ENCODE peak calls at places on chromosome 1, in seven cellular contexts. E, G, Y, Z, L, T and W are unnamed samples.

GRCh38 chr1:156154317-156154749 is 948 bp downstream of the SEMA4A start:
- DNase-seq in E (no peak), G (no peak), Y (peak), Z (no peak), L (no peak), T (no peak), W (no peak)

GRCh38 chr1:66723985-66724384 is 28.3 kb upstream of the DYNLT5 start:
- DNase-seq in E (no peak), G (no peak), Y (no peak), Z (no peak), L (no peak), T (peak), W (no peak)

GRCh38 chr1:205715628-205716027 is 34.4 kb downstream of the NUCKS1 start:
- DNase-seq in E (peak), G (no peak), Y (no peak), Z (no peak), L (no peak), T (peak), W (no peak)

GRCh38 chr1:230359992-230360391 is 66.1 kb downstream of the PGBD5 start:
- DNase-seq in E (peak), G (no peak), Y (no peak), Z (peak), L (peak), T (peak), W (peak)

GRCh38 chr1:94433866-94434265 is 15.7 kb downstream of the ABCD3 start:
- DNase-seq in E (peak), G (no peak), Y (no peak), Z (no peak), L (no peak), T (peak), W (no peak)

GRCh38 chr1:168342572-168343280 is 62.0 kb downstream of the TBX19 start:
- DNase-seq in E (peak), G (peak), Y (peak), Z (peak), L (peak), T (peak), W (peak)

GRCh38 chr1:54397090-54397591 is 9.1 kb downstream of the SSBP3 start:
- DNase-seq in E (no peak), G (peak), Y (peak), Z (no peak), L (no peak), T (no peak), W (no peak)

GRCh38 chr1:8283058-8283884 is 34.6 kb upstream of the SLC45A1 start:
- DNase-seq in E (no peak), G (no peak), Y (no peak), Z (no peak), L (no peak), T (no peak), W (no peak)

GRCh38 chr1:205648212-205648910 is 16.6 kb upstream of the ELK4 start:
- DNase-seq in E (no peak), G (no peak), Y (no peak), Z (peak), L (no peak), T (peak), W (no peak)

GRCh38 chr1:227225715-227226346 is 92.5 kb downstream of the CDC42BPA start:
- DNase-seq in E (peak), G (no peak), Y (no peak), Z (no peak), L (peak), T (peak), W (peak)

GRCh38 chr1:21338568-21339401 is 48.5 kb upstream of the ECE1 start:
- DNase-seq in E (no peak), G (peak), Y (peak), Z (peak), L (peak), T (peak), W (no peak)

GRCh38 chr1:94661431-94661830 is 119.9 kb upstream of the F3 start:
- DNase-seq in E (no peak), G (no peak), Y (no peak), Z (no peak), L (no peak), T (no peak), W (no peak)

GRCh38 chr1:111967067-111967690 is 22.3 kb downstream of the KCND3 start:
- DNase-seq in E (no peak), G (no peak), Y (no peak), Z (no peak), L (no peak), T (no peak), W (no peak)

GRCh38 chr1:236058141-236058626 is 6.7 kb downstream of the NID1 start:
- DNase-seq in E (no peak), G (no peak), Y (no peak), Z (no peak), L (peak), T (peak), W (peak)

GRCh38 chr1:177873238-177873637 is 96.6 kb downstream of the SEC16B start:
- DNase-seq in E (peak), G (no peak), Y (no peak), Z (no peak), L (peak), T (peak), W (peak)

GRCh38 chr1:186519981-186520380 is 59.1 kb upstream of the PDC start:
- DNase-seq in E (peak), G (no peak), Y (no peak), Z (no peak), L (peak), T (peak), W (no peak)

GRCh38 chr1:212794561-212795014 is 2.9 kb downstream of the TATDN3 start:
- DNase-seq in E (no peak), G (no peak), Y (no peak), Z (no peak), L (no peak), T (no peak), W (no peak)

GRCh38 chr1:218350909-218351616 is 5.9 kb downstream of the TGFB2 start:
- DNase-seq in E (no peak), G (no peak), Y (no peak), Z (no peak), L (peak), T (peak), W (no peak)

GRCh38 chr1:150053911-150054310 is 13.7 kb upstream of the VPS45 start:
- DNase-seq in E (no peak), G (no peak), Y (no peak), Z (no peak), L (no peak), T (no peak), W (no peak)

GRCh38 chr1:84960371-84960770 is 36.5 kb downstream of the MCOLN2 start:
- DNase-seq in E (peak), G (no peak), Y (no peak), Z (no peak), L (peak), T (peak), W (no peak)

GRCh38 chr1:158002022-158002629 is 8.7 kb downstream of the KIRREL1 start:
- DNase-seq in E (peak), G (no peak), Y (no peak), Z (no peak), L (no peak), T (peak), W (no peak)

GRCh38 chr1:65788762-65789161 is 3.9 kb upstream of the PDE4B start:
- DNase-seq in E (no peak), G (no peak), Y (no peak), Z (no peak), L (no peak), T (no peak), W (no peak)

GRCh38 chr1:86868477-86868876 is 45.4 kb downstream of the SELENOF start:
- DNase-seq in E (peak), G (no peak), Y (no peak), Z (no peak), L (peak), T (peak), W (no peak)

GRCh38 chr1:178945763-178946266 is 74.9 kb upstream of the ANGPTL1 start:
- DNase-seq in E (peak), G (no peak), Y (no peak), Z (peak), L (peak), T (peak), W (no peak)

GRCh38 chr1:241411056-241411775 is 54.2 kb upstream of the RGS7 start:
- DNase-seq in E (no peak), G (no peak), Y (no peak), Z (no peak), L (peak), T (peak), W (no peak)

GRCh38 chr1:14600405-14601150 is 2.1 kb downstream of the KAZN start:
- DNase-seq in E (no peak), G (no peak), Y (no peak), Z (no peak), L (no peak), T (no peak), W (no peak)

GRCh38 chr1:217115404-217116380 is 392.5 kb upstream of the ESRRG start:
- DNase-seq in E (peak), G (no peak), Y (no peak), Z (no peak), L (no peak), T (no peak), W (no peak)

GRCh38 chr1:220803401-220804201 is 16.9 kb downstream of the MTARC1 start:
- DNase-seq in E (peak), G (no peak), Y (no peak), Z (no peak), L (peak), T (peak), W (no peak)

GRCh38 chr1:218557731-218558130 is 212.6 kb downstream of the TGFB2 start:
- DNase-seq in E (peak), G (peak), Y (no peak), Z (no peak), L (peak), T (no peak), W (no peak)

GRCh38 chr1:38046333-38046883 is at the start of gene POU3F1:
- DNase-seq in E (no peak), G (no peak), Y (peak), Z (no peak), L (no peak), T (no peak), W (no peak)

GRCh38 chr1:118101989-118102388 is 83.0 kb downstream of the SPAG17 start:
- DNase-seq in E (no peak), G (no peak), Y (no peak), Z (no peak), L (no peak), T (no peak), W (no peak)

GRCh38 chr1:116346943-116347673 is 25.9 kb upstream of the ATP1A1 start:
- DNase-seq in E (no peak), G (no peak), Y (no peak), Z (no peak), L (no peak), T (no peak), W (no peak)

GRCh38 chr1:113392541-113392940 is 2.2 kb downstream of the MAGI3 start:
- DNase-seq in E (no peak), G (no peak), Y (no peak), Z (no peak), L (no peak), T (no peak), W (no peak)
- H3K4me3 ChIP-seq in E (peak), G (peak), Y (no peak), Z (peak), L (peak), T (no peak), W (no peak)

GRCh38 chr1:244969355-244970235 is 105.3 kb upstream of the HNRNPU start:
- DNase-seq in E (peak), G (peak), Y (peak), Z (peak), L (peak), T (peak), W (peak)

GRCh38 chr1:244971524-244972216 is 107.3 kb upstream of the HNRNPU start:
- DNase-seq in E (no peak), G (no peak), Y (no peak), Z (no peak), L (peak), T (no peak), W (no peak)

GRCh38 chr1:244970236-244970652 is 105.9 kb upstream of the HNRNPU start:
- DNase-seq in E (peak), G (peak), Y (peak), Z (no peak), L (peak), T (peak), W (peak)

GRCh38 chr1:244968431-244968830 is 104.1 kb upstream of the HNRNPU start:
- DNase-seq in E (no peak), G (no peak), Y (no peak), Z (no peak), L (no peak), T (no peak), W (no peak)

GRCh38 chr1:244970661-244971523 is 106.5 kb upstream of the HNRNPU start:
- DNase-seq in E (peak), G (peak), Y (peak), Z (peak), L (peak), T (peak), W (peak)
- TF ChIP-seq CTCF in E (peak), G (peak), Y (peak), Z (peak), L (peak), T (peak), W (peak)

DNA sequence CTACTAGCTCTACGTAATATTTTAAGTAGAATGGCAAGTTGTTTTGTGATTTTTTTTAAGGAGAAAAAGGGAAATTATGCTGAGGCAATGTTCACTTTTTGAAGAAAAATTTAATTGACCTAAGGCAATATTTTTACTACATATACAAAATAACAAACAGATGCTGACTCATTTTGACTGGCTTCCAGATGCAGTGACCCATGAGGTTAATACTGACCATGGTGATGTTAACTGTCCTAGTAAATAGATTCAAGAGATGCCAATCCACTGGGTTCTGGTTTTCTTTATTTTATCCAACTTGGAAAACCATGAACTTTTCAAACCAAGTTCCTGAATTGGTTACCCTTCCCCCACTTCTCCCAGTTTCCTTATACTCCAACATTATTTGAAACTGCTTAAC is 155.0 kb downstream of the CRB1 start:
- DNase-seq in E (no peak), G (no peak), Y (no peak), Z (no peak), L (peak), T (peak), W (peak)
- H3K4me3 ChIP-seq in E (no peak), G (no peak), Y (no peak), Z (no peak), L (no peak), T (no peak), W (no peak)

GRCh38 chr1:182671779-182672486 is 12.5 kb downstream of the RGS8 start:
- DNase-seq in E (no peak), G (no peak), Y (no peak), Z (no peak), L (no peak), T (no peak), W (no peak)

GRCh38 chr1:182669266-182669665 is 15.1 kb downstream of the RGS8 start:
- DNase-seq in E (no peak), G (no peak), Y (no peak), Z (no peak), L (no peak), T (no peak), W (no peak)

GRCh38 chr1:182668633-182669032 is 15.8 kb downstream of the RGS8 start:
- DNase-seq in E (no peak), G (no peak), Y (no peak), Z (no peak), L (no peak), T (no peak), W (no peak)

GRCh38 chr1:182667848-182668505 is 16.4 kb downstream of the RGS8 start:
- DNase-seq in E (no peak), G (no peak), Y (no peak), Z (no peak), L (no peak), T (no peak), W (no peak)

GRCh38 chr1:182670032-182670431 is 14.4 kb downstream of the RGS8 start:
- DNase-seq in E (no peak), G (no peak), Y (no peak), Z (no peak), L (no peak), T (no peak), W (no peak)
- TF ChIP-seq CTCF in E (no peak), G (no peak), Y (no peak), Z (no peak), L (no peak), T (no peak), W (no peak)

DNA sequence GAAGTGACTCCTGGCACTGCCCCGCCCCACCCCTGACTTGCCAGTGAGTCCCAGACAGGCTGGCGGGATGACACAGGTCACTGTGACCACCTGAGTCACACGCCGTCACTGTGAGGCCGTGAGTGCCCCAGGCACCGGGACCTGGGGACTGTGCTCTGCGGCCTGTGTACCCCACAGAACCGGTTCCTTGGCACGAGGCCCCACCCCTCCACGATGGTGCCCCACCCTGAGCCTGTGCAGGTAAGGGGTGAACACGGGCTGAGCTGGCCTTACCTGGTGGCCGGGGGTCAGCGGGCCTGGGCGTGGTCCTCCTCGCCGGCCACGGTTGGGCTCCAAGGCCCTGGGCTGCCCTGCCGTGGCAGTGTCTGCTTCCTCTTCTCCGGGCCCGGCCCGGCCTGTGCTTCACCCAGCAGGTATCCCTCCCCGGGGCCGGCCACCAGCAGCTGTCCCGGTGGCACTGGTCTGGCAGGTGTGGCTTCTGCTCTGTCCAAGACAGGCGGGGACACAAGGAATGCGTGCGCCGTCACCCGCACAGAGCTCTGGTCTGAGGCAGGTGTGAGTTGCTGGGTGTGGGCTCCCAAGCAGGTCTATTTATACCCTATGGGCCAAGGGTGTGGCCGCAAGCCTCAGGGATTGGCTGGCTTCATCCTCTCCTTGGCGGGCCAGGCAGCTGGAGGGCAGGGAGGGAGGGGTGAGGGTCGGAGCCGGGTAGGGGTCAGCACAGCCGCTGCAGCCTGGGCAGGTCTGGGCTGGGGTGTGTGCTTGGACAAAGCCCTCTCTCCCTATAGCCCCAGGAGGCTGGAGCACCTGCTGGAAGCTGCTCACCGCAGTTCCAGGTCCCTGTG is at the start of gene RNF223:
- DNase-seq in E (peak), G (peak), Y (peak), Z (peak), L (no peak), T (no peak), W (no peak)
- H3K4me3 ChIP-seq in E (no peak), G (no peak), Y (no peak), Z (peak), L (no peak), T (no peak), W (no peak)

GRCh38 chr1:98884864-98885263 is 119.8 kb downstream of the PLPPR5 start:
- DNase-seq in E (peak), G (no peak), Y (no peak), Z (no peak), L (no peak), T (no peak), W (no peak)
- TF ChIP-seq CTCF in E (no peak), G (no peak), Y (no peak), Z (no peak), L (no peak), T (no peak), W (no peak)

GRCh38 chr1:143721024-143721373 is 250.8 kb downstream of the FAM72C start:
- DNase-seq in E (no peak), G (no peak), Y (no peak), Z (no peak), L (no peak), T (no peak), W (no peak)
- H3K4me3 ChIP-seq in E (no peak), G (no peak), Y (no peak), Z (no peak), L (no peak), T (no peak), W (no peak)

DNA sequence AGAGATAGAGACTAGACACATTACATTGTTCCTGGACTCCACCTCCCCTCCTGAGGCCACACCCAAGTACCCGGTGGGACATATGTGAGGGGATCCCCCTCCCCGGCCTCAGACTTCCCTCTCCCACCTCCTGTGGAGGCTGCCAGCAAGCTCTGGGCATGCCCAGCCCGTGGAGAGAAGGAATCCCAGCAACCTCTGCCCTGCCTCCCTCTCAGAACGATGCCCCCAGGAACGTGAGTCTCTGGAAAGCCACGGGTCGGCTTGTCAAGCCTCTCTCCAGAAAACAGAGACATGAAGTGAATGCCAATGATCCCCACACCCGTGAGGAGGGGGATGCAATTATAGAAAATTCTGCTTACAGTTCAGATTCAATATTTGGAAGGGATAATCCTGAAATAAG is 9.3 kb upstream of the GUCA2B start:
- DNase-seq in E (no peak), G (no peak), Y (no peak), Z (no peak), L (no peak), T (no peak), W (no peak)
- TF ChIP-seq CTCF in E (no peak), G (no peak), Y (no peak), Z (no peak), L (no peak), T (no peak), W (no peak)